ENCODE peak calls at places on chromosomes 2 and 18, in ten cellular contexts. J is adrenal gland, G is upper lobe of left lung, H is suprapubic skin, A is BJ, L is heart left ventricle, M is stomach, K is tibial artery, V is GM23338, R is left ventricle myocardium inferior. P is an unnamed sample.
A peak's percentile ranks its signal among the peaks of the same experiment; 100 is the strongest.

GRCh38 chr2:221999702-222000101 is 299.1 kb downstream of the PAX3 start:
- DNase-seq in L (no peak), A (peak; percentile 18), J (no peak), H (no peak), K (no peak), V (no peak), R (no peak), G (no peak), M (no peak), P (peak; percentile 67)

GRCh38 chr2:181307203-181307991 is 149.8 kb upstream of the ITGA4 start:
- DNase-seq in K (no peak), L (no peak), G (no peak), R (no peak), V (no peak), M (no peak), H (no peak), J (no peak), A (no peak), P (no peak)

GRCh38 chr2:2014251-2014761 is 270.0 kb upstream of the PXDN start:
- DNase-seq in L (no peak), M (no peak), R (peak; percentile 44), J (peak; percentile 20), A (no peak), G (no peak), K (peak; percentile 70), V (no peak), H (no peak), P (no peak)

GRCh38 chr18:41714872-41715271 is 240.2 kb upstream of the PIK3C3 start:
- DNase-seq in A (no peak), J (no peak), K (no peak), H (no peak), G (no peak), R (no peak), L (no peak), M (no peak), V (no peak), P (no peak)

GRCh38 chr2:163453920-163454319 is 281.9 kb downstream of the FIGN start:
- DNase-seq in H (no peak), K (no peak), M (no peak), J (no peak), L (no peak), R (no peak), G (no peak), A (no peak), V (no peak), P (no peak)

GRCh38 chr2:119943058-119943457 is 69.8 kb upstream of the EPB41L5 start:
- DNase-seq in R (no peak), A (peak; percentile 8), V (no peak), G (no peak), H (no peak), K (no peak), J (no peak), M (no peak), L (no peak), P (no peak)

GRCh38 chr2:224181534-224182155 is 142.6 kb upstream of the SERPINE2 start:
- DNase-seq in A (no peak), H (no peak), K (no peak), V (no peak), R (no peak), L (no peak), M (no peak), J (no peak), G (no peak), P (no peak)

GRCh38 chr18:54517521-54517920 is 73.5 kb upstream of the DYNAP start:
- DNase-seq in J (no peak), V (no peak), R (no peak), A (no peak), M (no peak), L (no peak), H (no peak), G (no peak), K (no peak), P (no peak)

GRCh38 chr18:7334973-7335568 is 104.2 kb downstream of the LRRC30 start:
- DNase-seq in V (no peak), G (no peak), A (no peak), L (no peak), M (no peak), R (no peak), H (no peak), K (no peak), J (no peak), P (no peak)

GRCh38 chr2:148957023-148957422 is 81.5 kb upstream of the LYPD6B start:
- DNase-seq in G (no peak), R (no peak), M (no peak), V (no peak), K (no peak), A (no peak), L (no peak), J (no peak), H (no peak), P (no peak)

GRCh38 chr18:34028341-34028740 is 196.4 kb downstream of the NOL4 start:
- DNase-seq in L (no peak), G (no peak), A (no peak), K (no peak), J (no peak), M (peak; percentile 54), R (no peak), H (no peak), V (no peak), P (no peak)

GRCh38 chr18:60500960-60501359 is 128.4 kb upstream of the MC4R start:
- DNase-seq in M (no peak), V (no peak), A (no peak), K (no peak), R (no peak), G (no peak), J (no peak), L (no peak), H (no peak), P (no peak)

GRCh38 chr2:11242545-11243174 is 87.4 kb downstream of the SLC66A3 start:
- DNase-seq in H (no peak), R (no peak), K (no peak), L (no peak), M (no peak), J (no peak), A (no peak), G (no peak), V (no peak), P (no peak)

GRCh38 chr2:199136681-199137080 is 321.1 kb downstream of the SATB2 start:
- DNase-seq in A (no peak), H (no peak), V (no peak), K (no peak), G (no peak), M (no peak), J (peak; percentile 29), R (no peak), L (no peak), P (peak; percentile 67)

GRCh38 chr2:28991021-28991420 is 9.9 kb downstream of the TOGARAM2 start:
- DNase-seq in K (no peak), A (peak; percentile 14), J (peak; percentile 27), L (no peak), R (no peak), V (no peak), G (no peak), M (peak; percentile 36), H (no peak), P (no peak)

GRCh38 chr2:96024336-96025106 is 10.2 kb downstream of the GPAT2 start:
- DNase-seq in K (no peak), L (no peak), A (no peak), J (no peak), R (no peak), H (no peak), G (peak; percentile 72), M (no peak), V (peak; percentile 17), P (no peak)

DNA sequence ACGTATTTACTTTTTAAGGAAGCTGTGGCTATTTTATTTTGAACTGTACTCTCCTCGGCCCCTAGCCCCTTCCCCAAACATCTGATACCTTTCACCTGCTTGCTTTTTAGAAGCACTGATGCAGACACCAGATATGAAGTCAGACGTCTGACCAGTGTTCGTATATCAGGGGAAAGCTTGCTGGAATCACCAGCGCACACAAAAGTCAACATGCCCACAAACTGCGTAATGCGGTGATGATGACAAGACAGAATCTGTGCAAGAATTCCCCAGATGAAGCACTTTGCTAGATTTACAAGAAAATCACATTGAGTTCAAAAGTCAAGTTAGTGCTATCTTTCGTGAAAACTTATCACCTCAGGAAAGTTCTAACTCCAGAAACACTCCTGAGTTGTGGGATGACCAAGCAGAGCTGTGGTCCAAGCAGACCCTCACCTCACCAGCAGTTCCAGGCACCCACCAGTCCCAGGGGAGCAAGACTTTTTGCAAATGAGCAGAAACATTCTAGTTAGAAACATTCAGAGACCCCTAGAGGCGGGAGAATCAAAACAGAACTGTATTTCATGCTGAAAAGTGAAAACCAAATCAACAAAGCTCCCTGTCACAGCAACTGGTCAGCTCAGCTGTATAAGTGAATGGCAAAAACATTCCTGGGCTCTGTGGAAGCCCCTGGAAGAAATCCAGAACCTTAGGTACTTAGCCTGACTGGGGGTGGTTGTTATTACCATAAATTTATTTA is 55.7 kb downstream of the INO80C start:
- DNase-seq in M (no peak), R (no peak), G (no peak), K (no peak), V (no peak), L (no peak), J (no peak), A (no peak), H (no peak), P (no peak)
- TF ChIP-seq CTCF in M (no peak), R (no peak), G (no peak), K (no peak), V (no peak), L (no peak), J (no peak), A (no peak), H (no peak), P (no peak)

DNA sequence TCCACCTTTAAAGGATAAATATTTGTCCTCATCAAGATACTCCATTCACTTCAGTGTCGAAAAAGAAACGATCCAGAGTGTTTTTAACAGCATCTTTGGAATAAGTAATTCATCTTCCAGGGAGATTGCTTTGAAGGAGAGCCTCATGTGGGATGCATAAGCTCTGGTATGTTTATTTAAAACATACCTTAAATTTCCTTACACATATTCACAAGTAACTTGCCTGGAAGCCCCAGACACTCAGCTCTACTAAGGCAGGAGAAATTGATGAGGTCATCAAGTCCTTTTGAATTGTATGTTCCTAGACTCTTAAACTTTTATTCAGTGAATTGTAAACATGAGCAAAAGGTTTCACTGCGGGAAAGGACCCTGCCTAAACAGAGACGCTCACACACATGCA is 103.0 kb downstream of the CDK15 start:
- DNase-seq in R (no peak), G (no peak), L (no peak), A (peak; percentile 74), H (no peak), J (no peak), M (no peak), K (no peak), V (no peak), P (peak; percentile 85)
- H3K4me3 ChIP-seq in R (no peak overlapping the region), G (no peak overlapping the region), L (no peak overlapping the region), A (peak overlapping the region; percentile 24), H (no peak overlapping the region), J (no peak overlapping the region), M (no peak overlapping the region), K (no peak overlapping the region), V (no peak overlapping the region), P (peak overlapping the region; percentile 60)

GRCh38 chr2:100822587-100823248 is 2.8 kb downstream of the NPAS2 start:
- DNase-seq in A (no peak), J (no peak), M (no peak), H (no peak), K (no peak), L (no peak), G (no peak), R (no peak), V (no peak), P (no peak)
- H3K27me3 ChIP-seq in A (no peaks in the 10 kb centered on the region), J (no peaks in the 10 kb centered on the region), M (peaks cover 35% of the 10 kb centered on the region), H (peaks cover 3% of the 10 kb centered on the region), K (no peaks in the 10 kb centered on the region), L (peaks cover 33% of the 10 kb centered on the region), G (peaks cover 3% of the 10 kb centered on the region), R (no peaks in the 10 kb centered on the region), V (peaks cover 53% of the 10 kb centered on the region), P (no peaks in the 10 kb centered on the region)

GRCh38 chr2:36966370-36967235 is at the start of gene STRN:
- DNase-seq in H (peak; percentile 97), M (peak; percentile 98), V (peak; percentile 97), J (peak; percentile 96), R (peak; percentile 97), K (peak; percentile 98), A (peak; percentile 77), L (peak; percentile 99), G (peak; percentile 100), P (peak; percentile 79)
- TF ChIP-seq CTCF in H (no peak), M (no peak), V (no peak), J (no peak), R (no peak), K (no peak), A (no peak), L (no peak), G (peak; percentile 21), P (no peak)

P was measured in AG04450.